ENCODE peak calls at places on chromosomes 13 and 19, in four cellular contexts. S, K, U and L are unnamed samples.
A peak's percentile ranks its signal among the peaks of the same experiment; 100 is the strongest.

GRCh38 chr19:35059799-35060091 is 18.2 kb downstream of the HPN start:
- DNase-seq in S (no peak), U (no peak), K (no peak), L (no peak)

GRCh38 chr19:1825909-1826556 is 14.0 kb upstream of the ATP8B3 start:
- DNase-seq in S (peak; percentile 77), K (peak; percentile 81), U (peak; percentile 87), L (peak; percentile 79)

GRCh38 chr19:9070066-9070465 is 16.8 kb upstream of the OR1M1 start:
- DNase-seq in K (no peak), U (no peak), S (no peak), L (no peak)

GRCh38 chr13:73416093-73416492 is 357.3 kb downstream of the KLF5 start:
- DNase-seq in S (no peak), U (no peak), K (no peak), L (no peak)

GRCh38 chr13:113912596-113912995 is 48.7 kb upstream of the GAS6 start:
- DNase-seq in K (no peak), U (no peak), S (no peak), L (no peak)

GRCh38 chr13:39835253-39835652 is 179.8 kb downstream of the COG6 start:
- DNase-seq in U (no peak), K (no peak), S (no peak), L (no peak)

GRCh38 chr13:98109226-98109625 is 33.7 kb upstream of the FARP1 start:
- DNase-seq in S (no peak), U (no peak), K (no peak), L (no peak)

GRCh38 chr19:29371766-29372415 is 153.9 kb upstream of the VSTM2B start:
- DNase-seq in U (no peak), K (no peak), S (no peak), L (no peak)

GRCh38 chr13:75495938-75496337 is 14.0 kb upstream of the TBC1D4 start:
- DNase-seq in U (no peak), K (no peak), S (no peak), L (no peak)

GRCh38 chr19:43779147-43779819 is 1.5 kb downstream of the KCNN4 start:
- DNase-seq in S (no peak), K (peak; percentile 68), U (no peak), L (no peak)

GRCh38 chr13:106570354-106570822 is 2.5 kb upstream of the ARGLU1 start:
- DNase-seq in U (peak; percentile 82), K (peak; percentile 80), S (peak; percentile 62), L (peak; percentile 71)

GRCh38 chr19:36115453-36116343 is at the start of gene TBCB:
- DNase-seq in K (peak; percentile 84), S (peak; percentile 83), U (peak; percentile 90), L (peak; percentile 73)

GRCh38 chr13:28401303-28402056 is 93.4 kb downstream of the FLT1 start:
- DNase-seq in S (no peak), K (no peak), U (no peak), L (no peak)

GRCh38 chr13:42715909-42716308 is 65.5 kb upstream of the FAM216B start:
- DNase-seq in S (peak; percentile 42), U (no peak), K (no peak), L (no peak)

GRCh38 chr13:102799544-102800144 is 725 bp downstream of the BIVM start:
- DNase-seq in U (no peak), S (peak; percentile 56), K (peak; percentile 29), L (no peak)

GRCh38 chr13:60745343-60745742 is 348.3 kb downstream of the TDRD3 start:
- DNase-seq in K (no peak), U (no peak), S (no peak), L (no peak)

GRCh38 chr13:51729853-51730553 is 74.0 kb downstream of the DHRS12 start:
- DNase-seq in S (peak; percentile 36), U (peak; percentile 83), K (no peak), L (no peak)

GRCh38 chr19:17292301-17293074 is 10.7 kb downstream of the ABHD8 start:
- DNase-seq in U (no peak), K (peak; percentile 76), S (peak; percentile 73), L (peak; percentile 75)
- TF ChIP-seq CTCF in U (peak; percentile 70), K (no peak), S (peak; percentile 60), L (peak; percentile 60)

GRCh38 chr19:56400485-56400884 is 3.6 kb upstream of the ZNF583 start:
- DNase-seq in U (no peak), S (no peak), K (no peak), L (no peak)
- H3K9me3 ChIP-seq in U (peaks cover 12% of the 10 kb centered on the region), S (no peaks in the 10 kb centered on the region), K (peaks cover 70% of the 10 kb centered on the region), L (peaks cover 10% of the 10 kb centered on the region)

GRCh38 chr13:100549316-100549715 is 39.3 kb downstream of the GGACT start:
- DNase-seq in S (no peak), K (no peak), U (no peak), L (no peak)
- TF ChIP-seq CTCF in S (no peak), K (no peak), U (no peak), L (no peak)

DNA sequence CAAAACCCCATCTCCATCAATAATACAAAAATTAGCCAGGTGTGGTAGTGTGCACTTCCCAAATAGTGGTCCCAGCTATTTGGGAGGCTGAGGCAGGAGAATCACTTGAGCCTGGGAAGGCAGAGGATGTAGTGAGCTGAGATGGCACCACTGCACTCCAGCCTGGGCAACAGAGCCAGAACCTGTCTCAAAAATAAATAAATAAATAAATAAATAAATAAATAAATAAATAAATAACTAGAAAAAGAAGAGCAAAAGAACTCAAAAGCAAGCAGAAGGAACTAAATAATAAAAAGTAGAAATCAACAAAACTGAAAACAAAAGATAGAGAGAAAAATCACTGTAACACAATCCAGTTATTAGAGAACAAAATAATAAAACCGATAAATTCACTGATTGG is 12.3 kb downstream of the ZNF585A start:
- DNase-seq in K (no peak), U (no peak), S (no peak), L (no peak)
- H3K9me3 ChIP-seq in K (peaks cover 100% of the 10 kb centered on the region), U (peaks cover 56% of the 10 kb centered on the region), S (peaks cover 3% of the 10 kb centered on the region), L (peaks cover 88% of the 10 kb centered on the region)

GRCh38 chr13:20177049-20177831 is 15.5 kb downstream of the GJB2 start:
- DNase-seq in U (no peak), S (no peak), K (no peak), L (no peak)

GRCh38 chr13:20174656-20175405 is 14.0 kb upstream of the GJA3 start:
- DNase-seq in U (peak; percentile 89), S (peak; percentile 74), K (peak; percentile 89), L (peak; percentile 44)

GRCh38 chr13:20178156-20178555 is 14.6 kb downstream of the GJB2 start:
- DNase-seq in K (no peak), S (no peak), U (no peak), L (no peak)

GRCh38 chr13:20175406-20175794 is 14.5 kb upstream of the GJA3 start:
- DNase-seq in S (no peak), U (no peak), K (no peak), L (no peak)

GRCh38 chr13:20175907-20176652 is 15.2 kb upstream of the GJA3 start:
- DNase-seq in K (no peak), S (no peak), U (no peak), L (no peak)
- TF ChIP-seq CTCF in K (no peak), S (no peak), U (no peak), L (no peak)

DNA sequence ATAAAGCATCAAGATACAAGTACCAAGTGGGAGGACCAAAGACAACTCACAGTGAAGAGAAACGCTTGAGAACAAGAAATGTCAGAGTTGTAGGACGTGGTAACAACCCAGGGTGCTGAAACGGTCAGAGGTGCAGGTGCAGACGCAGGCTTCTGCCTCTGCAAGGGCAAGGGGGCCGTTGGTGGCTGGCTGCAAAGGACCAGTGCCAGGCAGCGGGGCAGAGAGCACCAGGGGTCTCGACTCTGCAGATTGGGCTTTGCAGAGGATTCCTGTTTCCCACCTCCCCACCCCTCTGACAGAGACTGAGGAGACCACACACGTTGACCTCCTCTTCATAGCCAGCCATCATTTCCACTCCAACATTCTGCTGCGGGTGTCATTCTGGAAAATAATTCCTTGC is 38.3 kb downstream of the RAB20 start:
- DNase-seq in K (no peak), S (no peak), U (no peak), L (no peak)
- H3K9me3 ChIP-seq in K (no peaks in the 10 kb centered on the region), S (no peaks in the 10 kb centered on the region), U (no peaks in the 10 kb centered on the region), L (no peaks in the 10 kb centered on the region)